ENCODE peak calls at places on chromosomes 6 and 20, in four cellular contexts. K is aorta, Y is breast epithelium, A is tibial nerve. J is an unnamed sample.

GRCh38 chr6:11144393-11144829 is 32.9 kb upstream of the ERVFRD-1 start:
- DNase-seq in K (peak; percentile 91), Y (peak; percentile 72), A (peak; percentile 62), J (peak; percentile 77)

GRCh38 chr6:27894839-27895762 is 17.1 kb downstream of the OR2B2 start:
- DNase-seq in K (no peak), Y (no peak), A (no peak), J (peak; percentile 47)

GRCh38 chr6:135202821-135203220 is 21.7 kb downstream of the MYB start:
- DNase-seq in K (no peak), Y (no peak), A (no peak), J (no peak)

GRCh38 chr6:162251257-162251656 is 476.3 kb downstream of the PRKN start:
- DNase-seq in K (no peak), Y (no peak), A (no peak), J (no peak)

GRCh38 chr20:59932616-59933295 is 681 bp downstream of the SYCP2 start:
- DNase-seq in K (peak; percentile 74), Y (no peak), A (no peak), J (no peak)

GRCh38 chr20:15889924-15890256 is 683.4 kb downstream of the KIF16B start:
- DNase-seq in K (no peak), Y (no peak), A (no peak), J (no peak)

GRCh38 chr6:144749263-144749662 is 464.1 kb downstream of the UTRN start:
- DNase-seq in K (no peak), Y (no peak), A (no peak), J (no peak)

GRCh38 chr20:53077373-53078205 is 105.4 kb downstream of the TSHZ2 start:
- DNase-seq in K (no peak), Y (no peak), A (no peak), J (peak; percentile 42)

GRCh38 chr20:38833857-38834164 is 28.3 kb downstream of the PPP1R16B start:
- DNase-seq in K (no peak), Y (no peak), A (no peak), J (no peak)

GRCh38 chr20:14775778-14776177 is 438.4 kb upstream of the FLRT3 start:
- DNase-seq in K (no peak), Y (no peak), A (no peak), J (peak; percentile 60)

GRCh38 chr20:15643713-15644112 is 929.5 kb downstream of the KIF16B start:
- DNase-seq in K (no peak), Y (no peak), A (no peak), J (no peak)

GRCh38 chr20:10553326-10553984 is 118.3 kb downstream of the SLX4IP start:
- DNase-seq in K (peak; percentile 88), Y (peak; percentile 69), A (peak; percentile 48), J (peak; percentile 84)

DNA sequence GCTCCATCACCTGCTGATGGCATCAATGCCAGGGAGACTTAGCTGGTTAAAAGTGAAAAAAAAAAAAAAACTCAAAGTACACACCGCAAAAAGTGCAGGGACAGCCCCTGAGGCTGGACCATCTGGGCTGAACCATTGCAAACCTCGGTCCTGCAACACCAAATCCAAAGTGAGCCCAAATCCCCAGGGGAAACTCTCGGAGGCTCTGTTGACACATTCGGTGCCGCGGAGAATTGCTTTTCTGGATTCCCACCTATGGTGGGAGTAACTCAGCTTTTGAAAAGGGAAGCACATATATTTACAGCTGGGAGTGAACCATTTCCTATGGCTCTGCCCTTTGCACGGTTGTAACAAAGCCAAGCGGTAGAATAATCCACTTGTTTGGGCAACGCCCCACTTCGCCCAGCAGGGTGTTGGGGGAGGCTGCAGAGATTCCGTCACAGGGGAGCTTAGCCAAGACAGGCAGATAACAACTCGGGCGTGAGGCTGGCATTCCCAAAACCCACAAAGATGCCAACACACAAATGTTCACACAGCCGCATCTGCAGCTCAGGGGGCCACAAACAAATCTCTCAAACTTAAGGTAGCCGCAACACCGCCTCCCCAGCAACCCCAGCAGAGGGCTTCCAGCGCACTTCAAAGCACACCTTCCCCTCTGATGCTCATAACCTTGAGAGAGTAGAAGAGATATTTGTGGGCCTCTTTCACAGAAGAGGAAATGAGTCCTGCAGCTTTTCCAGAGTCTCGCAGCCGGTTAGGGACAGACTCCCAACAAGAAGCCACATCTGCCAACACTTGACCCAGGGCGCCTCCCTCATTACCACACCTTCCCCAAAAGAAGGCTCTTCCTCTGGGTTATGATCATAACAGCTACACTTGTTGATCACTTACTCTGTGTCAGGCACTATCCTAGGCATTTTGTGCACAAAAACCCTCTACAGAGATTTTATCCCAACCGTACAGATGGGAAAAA is 11.4 kb downstream of the ZC3H12D start:
- DNase-seq in K (no peak), Y (no peak), A (no peak), J (no peak)
- H3K4me1 ChIP-seq in K (no peaks in the 10 kb centered on the region), Y (no peaks in the 10 kb centered on the region), A (no peaks in the 10 kb centered on the region), J (no peaks in the 10 kb centered on the region)

GRCh38 chr20:61430228-61430624 is 178.2 kb downstream of the CDH4 start:
- DNase-seq in K (no peak), Y (no peak), A (no peak), J (no peak)
- H3K4me1 ChIP-seq in K (no peaks in the 10 kb centered on the region), Y (no peaks in the 10 kb centered on the region), A (no peaks in the 10 kb centered on the region), J (no peaks in the 10 kb centered on the region)

GRCh38 chr6:155523821-155524238 is 68.2 kb upstream of the NOX3 start:
- DNase-seq in K (no peak), Y (no peak), A (no peak), J (no peak)
- H3K4me1 ChIP-seq in K (no peaks in the 10 kb centered on the region), Y (no peaks in the 10 kb centered on the region), A (no peaks in the 10 kb centered on the region), J (no peaks in the 10 kb centered on the region)

GRCh38 chr6:13427346-13427745 is 60.1 kb downstream of the GFOD1 start:
- DNase-seq in K (no peak), Y (no peak), A (no peak), J (no peak)

GRCh38 chr6:13428528-13429405 is 58.6 kb downstream of the GFOD1 start:
- DNase-seq in K (no peak), Y (no peak), A (no peak), J (no peak)

GRCh38 chr6:13429406-13429753 is 58.0 kb downstream of the GFOD1 start:
- DNase-seq in K (no peak), Y (no peak), A (no peak), J (no peak)

GRCh38 chr6:13425971-13426931 is 61.1 kb downstream of the GFOD1 start:
- DNase-seq in K (peak; percentile 85), Y (peak; percentile 54), A (no peak), J (no peak)

DNA sequence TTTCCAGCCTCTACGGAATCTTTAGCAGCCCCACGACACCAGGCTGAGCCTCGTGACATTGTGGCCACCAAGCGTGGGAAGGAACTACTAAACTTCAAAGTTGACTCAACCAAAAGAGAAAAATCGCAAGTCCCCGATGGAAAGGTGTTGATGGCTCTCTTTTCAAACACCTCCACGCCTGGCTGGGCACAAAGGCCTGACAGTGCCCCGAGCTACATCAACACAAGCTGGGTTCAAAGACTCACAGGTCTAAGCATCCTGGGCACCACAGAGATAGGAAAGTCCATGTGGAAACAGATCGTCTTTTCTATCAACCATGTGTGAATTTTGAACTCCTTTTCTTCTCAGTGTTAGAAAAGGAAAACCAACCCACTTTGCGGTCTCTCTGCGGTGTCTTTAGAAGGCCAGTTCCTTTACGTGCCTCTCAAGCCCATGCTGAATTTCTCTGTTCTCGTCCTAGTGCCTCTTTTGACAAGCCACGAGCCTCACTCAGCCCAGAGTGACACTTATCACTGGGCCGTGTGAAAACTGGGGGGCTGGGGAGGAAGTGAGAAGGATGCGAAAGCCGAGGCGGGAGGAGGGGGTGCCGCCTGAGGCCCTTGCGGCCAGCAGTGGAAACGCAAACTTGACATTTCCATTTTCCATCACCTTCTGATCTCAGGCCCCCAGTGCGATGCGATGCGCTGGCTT is 59.4 kb downstream of the GFOD1 start:
- DNase-seq in K (no peak), Y (no peak), A (no peak), J (no peak)
- H3K4me1 ChIP-seq in K (peaks cover 3% of the 10 kb centered on the region), Y (no peaks in the 10 kb centered on the region), A (no peaks in the 10 kb centered on the region), J (peaks cover 7% of the 10 kb centered on the region)